ENCODE peak calls at places on chromosomes 4 and X, in five cellular contexts. F is mesothelial cell of epicardium; G is upper lobe of right lung; X is pancreas; C is CD8-positive, alpha-beta T cell. P is an unnamed sample.

GRCh38 chr4:67087897-67088296 is 457.4 kb downstream of the CENPC start:
- DNase-seq in F (no peak), G (no peak), X (peak), C (no peak), P (no peak)

GRCh38 chr4:83121246-83121645 is 6.7 kb upstream of the PLAC8 start:
- DNase-seq in F (no peak), G (no peak), X (no peak), C (no peak), P (no peak)

GRCh38 chr4:185512516-185512915 is 22.8 kb downstream of the PDLIM3 start:
- DNase-seq in F (no peak), G (no peak), X (no peak), C (no peak), P (no peak)

GRCh38 chr4:112144546-112145325 is 518 bp upstream of the FAM241A start:
- DNase-seq in F (no peak), G (no peak), X (no peak), C (peak), P (peak)

GRCh38 chrX:103688949-103689348 is 2.5 kb upstream of the MORF4L2 start:
- DNase-seq in F (no peak), G (no peak), X (no peak), C (no peak), P (no peak)

GRCh38 chr4:108204518-108204917 is 35.8 kb upstream of the LEF1 start:
- DNase-seq in F (no peak), G (no peak), X (no peak), C (no peak), P (no peak)

GRCh38 chr4:171721937-171722336 is 91.3 kb upstream of the GALNTL6 start:
- DNase-seq in F (no peak), G (no peak), X (no peak), C (no peak), P (no peak)

GRCh38 chr4:89939464-89939863 is 44.8 kb downstream of the MMRN1 start:
- DNase-seq in F (no peak), G (no peak), X (no peak), C (no peak), P (no peak)

GRCh38 chr4:39446842-39447573 is 11.7 kb downstream of the RPL9 start:
- DNase-seq in F (no peak), G (peak), X (peak), C (peak), P (peak)

GRCh38 chr4:41184009-41184408 is 30.3 kb downstream of the APBB2 start:
- DNase-seq in F (no peak), G (no peak), X (no peak), C (no peak), P (no peak)

GRCh38 chrX:39487166-39488006 is 610.4 kb downstream of the BCOR start:
- DNase-seq in F (no peak), G (no peak), X (no peak), C (no peak), P (peak)

GRCh38 chr4:19455850-19456602 is 795.7 kb upstream of the SLIT2 start:
- DNase-seq in F (no peak), G (no peak), X (no peak), C (no peak), P (no peak)

DNA sequence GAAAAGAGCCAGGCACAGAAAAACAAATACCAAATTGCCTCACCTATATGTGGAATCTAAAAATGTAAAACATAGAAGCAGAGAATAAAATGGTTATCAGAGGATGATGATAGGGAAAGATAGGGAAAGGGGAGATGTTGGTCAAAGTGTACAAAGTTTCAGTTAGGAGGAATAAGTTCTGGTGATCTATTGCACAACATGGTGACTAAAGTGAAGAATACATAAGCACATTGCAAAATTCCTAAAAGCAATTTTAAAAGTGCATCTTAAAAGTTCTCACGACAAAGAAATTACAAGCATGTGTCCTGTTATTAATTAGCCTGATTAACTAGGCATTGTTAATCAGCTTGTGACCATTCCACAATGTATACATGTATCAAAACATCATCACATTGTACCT is 136.0 kb downstream of the GABRG1 start:
- DNase-seq in F (no peak), G (no peak), X (no peak), C (no peak), P (no peak)
- TF ChIP-seq CTCF in F (no peak), G (no peak), X (no peak), C (no peak), P (no peak)

GRCh38 chr4:22678851-22679517 is 13.8 kb upstream of the GBA3 start:
- DNase-seq in F (no peak), G (no peak), X (no peak), C (no peak), P (no peak)
- TF ChIP-seq CTCF in F (no peak), G (no peak), X (no peak), C (no peak), P (no peak)

DNA sequence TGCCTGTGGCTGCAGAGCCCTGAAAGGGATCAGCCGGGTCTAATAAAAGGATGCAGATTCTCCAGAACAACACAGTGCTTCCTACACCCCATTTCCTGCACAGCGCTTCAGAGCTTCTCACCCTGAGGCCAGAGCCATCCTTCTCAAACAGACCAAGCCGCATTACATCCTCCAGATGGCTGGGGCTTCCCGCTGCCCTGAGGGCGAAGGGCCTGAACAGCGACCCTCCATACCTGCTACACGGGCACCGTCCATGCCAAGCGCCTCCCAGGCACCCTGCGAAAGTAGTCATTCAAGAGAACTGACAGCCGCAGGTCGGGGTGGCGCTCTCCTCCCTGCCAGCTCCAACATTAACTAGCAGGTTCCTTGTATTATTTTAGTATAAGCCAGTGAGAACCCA is 36.5 kb downstream of the ACOX3 start:
- DNase-seq in F (no peak), G (no peak), X (no peak), C (no peak), P (no peak)
- TF ChIP-seq CTCF in F (no peak), G (no peak), X (no peak), C (no peak), P (no peak)

GRCh38 chr4:139704915-139705485 is 39.4 kb downstream of the MGST2 start:
- DNase-seq in F (no peak), G (no peak), X (no peak), C (no peak), P (no peak)
- TF ChIP-seq CTCF in F (no peak), G (peak), X (no peak), C (no peak), P (no peak)